ENCODE peak calls at places on chromosome 11, in eight cellular contexts. One of them, this sample, is unnamed.

GRCh38 chr11:18010977-18011586 is 1.8 kb downstream of the SERGEF start:
- DNase-seq in vagina: no peak
- DNase-seq in HepG2: peak
- DNase-seq in HCT116: no peak
- DNase-seq in transverse colon: no peak
- DNase-seq in suprapubic skin: no peak
- DNase-seq in breast epithelium: no peak
- DNase-seq in K562: no peak
- DNase-seq in this sample: no peak

GRCh38 chr11:123616505-123617198 is 37.8 kb downstream of the SCN3B start:
- DNase-seq in vagina: no peak
- DNase-seq in HepG2: no peak
- DNase-seq in HCT116: no peak
- DNase-seq in transverse colon: peak
- DNase-seq in suprapubic skin: no peak
- DNase-seq in breast epithelium: no peak
- DNase-seq in K562: no peak
- DNase-seq in this sample: peak

GRCh38 chr11:125207866-125208425 is 43.4 kb downstream of the PKNOX2 start:
- DNase-seq in vagina: no peak
- DNase-seq in HepG2: no peak
- DNase-seq in HCT116: no peak
- DNase-seq in transverse colon: no peak
- DNase-seq in suprapubic skin: no peak
- DNase-seq in breast epithelium: no peak
- DNase-seq in K562: no peak
- DNase-seq in this sample: peak

GRCh38 chr11:12813371-12814225 is 139.4 kb downstream of the TEAD1 start:
- DNase-seq in vagina: no peak
- DNase-seq in HepG2: no peak
- DNase-seq in HCT116: no peak
- DNase-seq in transverse colon: peak
- DNase-seq in suprapubic skin: no peak
- DNase-seq in breast epithelium: no peak
- DNase-seq in K562: peak
- DNase-seq in this sample: peak

GRCh38 chr11:6736495-6737121 is 35.2 kb downstream of the OR2AG2 start:
- DNase-seq in vagina: no peak
- DNase-seq in HepG2: no peak
- DNase-seq in HCT116: no peak
- DNase-seq in transverse colon: no peak
- DNase-seq in suprapubic skin: no peak
- DNase-seq in breast epithelium: no peak
- DNase-seq in K562: no peak
- DNase-seq in this sample: no peak

GRCh38 chr11:79932612-79933011 is 491.8 kb upstream of the TENM4 start:
- DNase-seq in vagina: no peak
- DNase-seq in HepG2: no peak
- DNase-seq in HCT116: no peak
- DNase-seq in transverse colon: no peak
- DNase-seq in suprapubic skin: no peak
- DNase-seq in breast epithelium: no peak
- DNase-seq in K562: no peak
- DNase-seq in this sample: no peak

GRCh38 chr11:96237759-96238158 is 105.2 kb downstream of the MAML2 start:
- DNase-seq in vagina: no peak
- DNase-seq in HepG2: peak
- DNase-seq in HCT116: no peak
- DNase-seq in transverse colon: no peak
- DNase-seq in suprapubic skin: no peak
- DNase-seq in breast epithelium: no peak
- DNase-seq in K562: no peak
- DNase-seq in this sample: no peak

GRCh38 chr11:5174934-5175333 is 20.4 kb upstream of the OR52A1 start:
- DNase-seq in vagina: no peak
- DNase-seq in HepG2: no peak
- DNase-seq in HCT116: no peak
- DNase-seq in transverse colon: no peak
- DNase-seq in suprapubic skin: no peak
- DNase-seq in breast epithelium: no peak
- DNase-seq in K562: no peak
- DNase-seq in this sample: no peak

GRCh38 chr11:35247428-35247827 is 108.5 kb downstream of the CD44 start:
- DNase-seq in vagina: no peak
- DNase-seq in HepG2: no peak
- DNase-seq in HCT116: no peak
- DNase-seq in transverse colon: peak
- DNase-seq in suprapubic skin: no peak
- DNase-seq in breast epithelium: no peak
- DNase-seq in K562: no peak
- DNase-seq in this sample: no peak

GRCh38 chr11:120465921-120466534 is 45.5 kb upstream of the GRIK4 start:
- DNase-seq in vagina: no peak
- DNase-seq in HepG2: no peak
- DNase-seq in HCT116: no peak
- DNase-seq in transverse colon: no peak
- DNase-seq in suprapubic skin: no peak
- DNase-seq in breast epithelium: no peak
- DNase-seq in K562: no peak
- DNase-seq in this sample: no peak

GRCh38 chr11:10379022-10379421 is 74.1 kb downstream of the ADM start:
- DNase-seq in vagina: no peak
- DNase-seq in HepG2: no peak
- DNase-seq in HCT116: no peak
- DNase-seq in transverse colon: no peak
- DNase-seq in suprapubic skin: no peak
- DNase-seq in breast epithelium: no peak
- DNase-seq in K562: peak
- DNase-seq in this sample: no peak

GRCh38 chr11:34605481-34606325 is 15.2 kb upstream of the EHF start:
- DNase-seq in vagina: no peak
- DNase-seq in HepG2: no peak
- DNase-seq in HCT116: no peak
- DNase-seq in transverse colon: no peak
- DNase-seq in suprapubic skin: no peak
- DNase-seq in breast epithelium: no peak
- DNase-seq in K562: no peak
- DNase-seq in this sample: no peak

GRCh38 chr11:130202818-130203671 is 43.5 kb downstream of the ST14 start:
- DNase-seq in vagina: no peak
- DNase-seq in HepG2: no peak
- DNase-seq in HCT116: no peak
- DNase-seq in transverse colon: no peak
- DNase-seq in suprapubic skin: no peak
- DNase-seq in breast epithelium: no peak
- DNase-seq in K562: no peak
- DNase-seq in this sample: peak

GRCh38 chr11:68012843-68013610 is 2.9 kb downstream of the ALDH3B1 start:
- DNase-seq in vagina: no peak
- DNase-seq in HepG2: peak
- DNase-seq in HCT116: peak
- DNase-seq in transverse colon: no peak
- DNase-seq in suprapubic skin: no peak
- DNase-seq in breast epithelium: no peak
- DNase-seq in K562: no peak
- DNase-seq in this sample: no peak

GRCh38 chr11:12592283-12592682 is 81.9 kb upstream of the TEAD1 start:
- DNase-seq in vagina: no peak
- DNase-seq in HepG2: no peak
- DNase-seq in HCT116: no peak
- DNase-seq in transverse colon: no peak
- DNase-seq in suprapubic skin: no peak
- DNase-seq in breast epithelium: no peak
- DNase-seq in K562: no peak
- DNase-seq in this sample: no peak

DNA sequence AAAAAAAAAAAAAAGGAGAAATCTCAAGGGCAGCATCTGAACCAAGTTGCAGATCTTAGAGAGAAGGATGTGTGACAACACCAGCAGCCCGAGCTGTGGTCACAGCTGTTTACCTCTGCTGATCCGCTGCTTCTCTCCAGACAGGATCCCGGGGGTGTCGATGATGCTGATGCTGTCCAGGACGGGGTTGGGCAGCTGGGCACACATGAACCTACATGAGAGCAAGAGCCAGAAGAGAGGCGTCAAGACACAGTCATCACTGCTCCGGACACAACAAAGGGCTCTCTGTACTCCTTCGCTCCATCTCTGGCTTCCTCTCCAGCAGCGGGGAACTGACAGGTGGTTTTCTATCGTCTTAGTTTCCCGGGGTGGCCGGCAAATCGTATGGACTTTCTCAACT is 4.1 kb downstream of the EHD1 start:
- DNase-seq in vagina: no peak
- DNase-seq in HepG2: no peak
- DNase-seq in HCT116: no peak
- DNase-seq in transverse colon: peak
- DNase-seq in suprapubic skin: no peak
- DNase-seq in breast epithelium: no peak
- DNase-seq in K562: no peak
- DNase-seq in this sample: no peak
- TF ChIP-seq POLR2AphosphoS5 in vagina: no peak
- TF ChIP-seq POLR2AphosphoS5 in HepG2: no peak
- TF ChIP-seq POLR2AphosphoS5 in HCT116: no peak
- TF ChIP-seq POLR2AphosphoS5 in transverse colon: peak
- TF ChIP-seq POLR2AphosphoS5 in suprapubic skin: no peak
- TF ChIP-seq POLR2AphosphoS5 in breast epithelium: no peak
- TF ChIP-seq POLR2AphosphoS5 in K562: no peak
- TF ChIP-seq POLR2AphosphoS5 in this sample: no peak

DNA sequence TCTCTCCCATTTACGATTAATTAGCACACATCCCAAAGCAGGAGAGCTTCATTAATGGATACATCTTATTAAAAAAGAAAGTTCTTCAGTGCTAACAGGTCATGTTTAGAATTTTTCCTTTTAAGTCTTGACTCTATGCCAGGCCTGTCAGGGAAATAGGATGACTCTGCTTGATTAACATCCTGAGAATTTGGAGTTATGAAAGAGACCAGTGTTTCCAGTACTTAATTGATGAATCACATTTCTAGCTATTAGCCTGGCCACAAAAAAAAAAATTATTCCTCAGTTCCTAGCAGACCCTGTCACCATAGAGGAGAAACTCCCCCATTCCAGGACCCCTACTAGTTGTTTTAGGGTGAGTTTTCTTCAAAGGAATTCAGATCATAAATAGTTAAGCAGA is 23.6 kb upstream of the ME3 start:
- DNase-seq in vagina: no peak
- DNase-seq in HepG2: peak
- DNase-seq in HCT116: peak
- DNase-seq in transverse colon: no peak
- DNase-seq in suprapubic skin: no peak
- DNase-seq in breast epithelium: no peak
- DNase-seq in K562: no peak
- DNase-seq in this sample: no peak
- TF ChIP-seq POLR2AphosphoS5 in vagina: peak
- TF ChIP-seq POLR2AphosphoS5 in HepG2: no peak
- TF ChIP-seq POLR2AphosphoS5 in HCT116: no peak
- TF ChIP-seq POLR2AphosphoS5 in transverse colon: peak
- TF ChIP-seq POLR2AphosphoS5 in suprapubic skin: peak
- TF ChIP-seq POLR2AphosphoS5 in breast epithelium: no peak
- TF ChIP-seq POLR2AphosphoS5 in K562: no peak
- TF ChIP-seq POLR2AphosphoS5 in this sample: peak

GRCh38 chr11:73393479-73394415 is 17.5 kb downstream of the RELT start:
- DNase-seq in vagina: no peak
- DNase-seq in HepG2: peak
- DNase-seq in HCT116: peak
- DNase-seq in transverse colon: peak
- DNase-seq in suprapubic skin: peak
- DNase-seq in breast epithelium: peak
- DNase-seq in K562: peak
- DNase-seq in this sample: peak

GRCh38 chr11:73396985-73397384 is 20.8 kb downstream of the RELT start:
- DNase-seq in vagina: no peak
- DNase-seq in HepG2: no peak
- DNase-seq in HCT116: no peak
- DNase-seq in transverse colon: no peak
- DNase-seq in suprapubic skin: no peak
- DNase-seq in breast epithelium: no peak
- DNase-seq in K562: no peak
- DNase-seq in this sample: no peak

GRCh38 chr11:73396251-73396930 is 20.2 kb downstream of the RELT start:
- DNase-seq in vagina: no peak
- DNase-seq in HepG2: no peak
- DNase-seq in HCT116: no peak
- DNase-seq in transverse colon: no peak
- DNase-seq in suprapubic skin: no peak
- DNase-seq in breast epithelium: no peak
- DNase-seq in K562: no peak
- DNase-seq in this sample: no peak

GRCh38 chr11:73394416-73395296 is 18.5 kb downstream of the RELT start:
- DNase-seq in vagina: no peak
- DNase-seq in HepG2: no peak
- DNase-seq in HCT116: no peak
- DNase-seq in transverse colon: no peak
- DNase-seq in suprapubic skin: peak
- DNase-seq in breast epithelium: no peak
- DNase-seq in K562: no peak
- DNase-seq in this sample: peak

DNA sequence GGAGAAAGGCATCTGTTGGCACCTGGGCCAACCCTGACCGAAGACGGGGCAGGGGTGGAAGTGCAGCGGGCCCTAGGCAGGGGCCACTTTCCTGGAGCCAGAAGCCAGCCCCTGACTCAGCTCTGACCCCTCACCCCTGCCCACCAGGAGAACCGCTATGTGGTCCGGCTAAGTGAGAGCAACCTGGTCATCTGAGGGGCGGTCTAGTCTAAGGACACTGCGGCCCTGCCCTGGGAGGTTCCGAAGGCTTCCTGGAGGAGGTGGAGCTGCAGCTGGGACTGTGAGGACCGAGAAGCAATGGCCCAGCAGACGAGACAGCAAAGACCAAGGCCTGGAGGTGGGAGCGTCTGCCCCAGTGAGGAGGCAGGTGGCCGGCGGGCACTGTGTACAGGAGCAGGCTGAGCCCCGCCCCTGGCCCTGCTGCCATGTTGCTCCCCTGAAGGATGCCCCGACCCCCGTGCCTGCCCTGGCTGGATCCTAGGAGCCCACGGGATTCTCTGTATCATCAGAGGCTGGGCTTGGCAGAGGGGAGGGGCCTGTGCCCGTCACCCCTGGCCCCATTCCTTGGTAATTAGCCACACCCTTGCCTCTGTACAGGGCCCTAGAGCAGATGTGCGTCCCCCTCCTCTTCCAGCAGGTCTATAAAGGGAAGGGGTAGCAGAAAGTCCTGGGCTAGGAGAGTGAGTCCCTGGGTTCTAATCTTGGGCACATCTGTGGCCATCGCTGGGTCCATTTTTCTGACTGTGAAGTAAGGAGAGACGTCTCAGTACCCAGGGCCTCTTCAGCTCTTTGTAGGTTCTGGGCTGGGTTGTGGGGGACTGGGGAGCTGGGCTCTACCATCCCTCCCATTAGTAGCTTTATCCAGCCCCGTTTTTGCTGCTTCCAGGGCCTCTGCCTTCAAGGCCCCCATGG is 19.4 kb downstream of the RELT start:
- DNase-seq in vagina: no peak
- DNase-seq in HepG2: no peak
- DNase-seq in HCT116: no peak
- DNase-seq in transverse colon: no peak
- DNase-seq in suprapubic skin: peak
- DNase-seq in breast epithelium: no peak
- DNase-seq in K562: no peak
- DNase-seq in this sample: peak
- TF ChIP-seq POLR2AphosphoS5 in vagina: no peak
- TF ChIP-seq POLR2AphosphoS5 in HepG2: no peak
- TF ChIP-seq POLR2AphosphoS5 in HCT116: no peak
- TF ChIP-seq POLR2AphosphoS5 in transverse colon: no peak
- TF ChIP-seq POLR2AphosphoS5 in suprapubic skin: no peak
- TF ChIP-seq POLR2AphosphoS5 in breast epithelium: no peak
- TF ChIP-seq POLR2AphosphoS5 in K562: no peak
- TF ChIP-seq POLR2AphosphoS5 in this sample: no peak

GRCh38 chr11:64745523-64746328 is 1.8 kb upstream of the RASGRP2 start:
- DNase-seq in vagina: no peak
- DNase-seq in HepG2: no peak
- DNase-seq in HCT116: no peak
- DNase-seq in transverse colon: peak
- DNase-seq in suprapubic skin: peak
- DNase-seq in breast epithelium: peak
- DNase-seq in K562: peak
- DNase-seq in this sample: peak
- TF ChIP-seq POLR2AphosphoS5 in vagina: peak
- TF ChIP-seq POLR2AphosphoS5 in HepG2: no peak
- TF ChIP-seq POLR2AphosphoS5 in HCT116: no peak
- TF ChIP-seq POLR2AphosphoS5 in transverse colon: peak
- TF ChIP-seq POLR2AphosphoS5 in suprapubic skin: no peak
- TF ChIP-seq POLR2AphosphoS5 in breast epithelium: peak
- TF ChIP-seq POLR2AphosphoS5 in K562: no peak
- TF ChIP-seq POLR2AphosphoS5 in this sample: peak

This sample was measured in sigmoid colon.